ENCODE peak calls at places on chromosome 21, in four cellular contexts. G is thoracic aorta, O is Peyer's patch, C is RWPE1. L is an unnamed sample.
A peak's percentile ranks its signal among the peaks of the same experiment; 100 is the strongest.

GRCh38 chr21:46665566-46665965 is 30.1 kb downstream of the PRMT2 start:
- DNase-seq in C (no peak), O (no peak), G (no peak), L (no peak)

GRCh38 chr21:34077888-34078287 is 4.5 kb downstream of the MRPS6 start:
- DNase-seq in O (no peak), G (no peak), C (no peak), L (no peak)

GRCh38 chr21:19640964-19641363 is 1237.4 kb upstream of the TMPRSS15 start:
- DNase-seq in C (no peak), O (no peak), G (no peak), L (no peak)

GRCh38 chr21:33011462-33011861 is 14.3 kb upstream of the OLIG2 start:
- DNase-seq in O (no peak), C (peak; percentile 91), G (no peak), L (no peak)

GRCh38 chr21:34517491-34518245 is 5.7 kb upstream of the KCNE1 start:
- DNase-seq in C (no peak), O (no peak), G (no peak), L (no peak)

GRCh38 chr21:45541221-45542039 is 810 bp downstream of the SLC19A1 start:
- DNase-seq in O (peak; percentile 91), G (no peak), C (peak; percentile 85), L (peak; percentile 36)

GRCh38 chr21:17758703-17759102 is 60.5 kb downstream of the C21orf91 start:
- DNase-seq in C (no peak), G (no peak), O (no peak), L (no peak)

GRCh38 chr21:25179116-25179515 is 428.2 kb downstream of the MRPL39 start:
- DNase-seq in C (no peak), G (no peak), O (no peak), L (no peak)

GRCh38 chr21:29875873-29876272 is 63.9 kb downstream of the GRIK1 start:
- DNase-seq in C (no peak), G (no peak), O (no peak), L (no peak)

GRCh38 chr21:33947451-33948095 is 32.0 kb upstream of the ATP5PO start:
- DNase-seq in O (peak; percentile 73), G (peak; percentile 76), C (peak; percentile 97), L (no peak)

GRCh38 chr21:41032536-41032935 is 135.4 kb upstream of the BACE2 start:
- DNase-seq in C (peak; percentile 17), G (no peak), O (no peak), L (no peak)

GRCh38 chr21:35046880-35047229 is 2.2 kb downstream of the RUNX1 start:
- DNase-seq in G (no peak), O (no peak), C (no peak), L (no peak)

GRCh38 chr21:31623664-31624063 is 35.8 kb upstream of the SOD1 start:
- DNase-seq in G (no peak), C (no peak), O (no peak), L (no peak)
- TF ChIP-seq CTCF in G (no peak), C (no peak), O (no peak), L (no peak)

GRCh38 chr21:42319368-42319767 is 4.2 kb upstream of the TFF3 start:
- DNase-seq in G (no peak), O (peak; percentile 69), C (no peak), L (no peak)

GRCh38 chr21:42320791-42321190 is 5.6 kb upstream of the TFF3 start:
- DNase-seq in O (no peak), G (no peak), C (no peak), L (no peak)

GRCh38 chr21:42321845-42322244 is 6.6 kb upstream of the TFF3 start:
- DNase-seq in C (no peak), G (no peak), O (no peak), L (no peak)

GRCh38 chr21:42321231-42321630 is 6.0 kb upstream of the TFF3 start:
- DNase-seq in C (no peak), O (no peak), G (no peak), L (no peak)

GRCh38 chr21:42319851-42320602 is 4.8 kb upstream of the TFF3 start:
- DNase-seq in C (no peak), O (peak; percentile 53), G (no peak), L (no peak)
- TF ChIP-seq CTCF in C (no peak), O (no peak), G (no peak), L (no peak)

GRCh38 chr21:31536138-31536537 is 123.4 kb upstream of the SOD1 start:
- DNase-seq in G (no peak), O (no peak), C (no peak), L (no peak)

GRCh38 chr21:31531967-31532366 is 127.5 kb upstream of the SOD1 start:
- DNase-seq in O (no peak), G (no peak), C (no peak), L (no peak)

GRCh38 chr21:31530364-31530763 is 129.1 kb upstream of the SOD1 start:
- DNase-seq in C (no peak), O (no peak), G (no peak), L (no peak)

GRCh38 chr21:31529406-31529805 is 130.1 kb upstream of the SOD1 start:
- DNase-seq in O (no peak), C (no peak), G (no peak), L (no peak)

DNA sequence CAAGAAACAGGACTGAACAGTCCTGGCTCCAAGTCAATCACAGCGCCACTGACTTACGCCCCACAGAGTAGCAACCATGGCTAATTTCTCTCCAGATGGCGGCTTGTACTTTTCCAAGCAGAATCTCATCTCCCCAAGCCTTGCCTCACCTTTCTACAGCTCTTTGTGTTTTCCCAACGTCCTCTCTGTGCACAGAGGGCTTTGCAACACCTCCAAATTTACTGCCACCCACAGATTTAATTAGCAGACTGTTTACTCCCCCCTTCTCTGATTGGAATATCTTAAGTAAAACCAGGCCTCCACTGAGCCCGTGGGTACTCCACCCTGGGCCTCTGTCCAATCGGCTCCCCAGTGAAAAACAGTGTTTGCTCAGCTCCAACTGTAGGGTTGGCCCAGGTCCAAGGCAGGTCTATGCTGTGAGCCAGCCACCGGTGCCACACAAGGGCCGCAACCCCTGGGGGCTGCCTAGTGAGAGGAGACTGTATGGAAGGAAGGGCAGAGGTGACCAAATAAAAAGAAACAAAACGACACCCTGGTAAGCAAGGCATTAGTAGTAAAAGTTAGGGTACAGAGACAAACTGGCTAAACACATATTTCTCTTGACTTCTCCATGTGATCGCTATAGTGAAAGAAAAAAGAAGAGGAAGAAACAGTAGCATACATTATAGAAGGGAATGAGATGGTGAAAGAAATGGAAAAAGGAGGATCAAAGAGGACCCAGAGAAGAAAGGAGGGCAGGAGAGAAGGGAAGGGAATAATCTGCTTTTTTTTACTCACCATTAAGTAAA is 128.4 kb upstream of the SOD1 start:
- DNase-seq in G (no peak), O (no peak), C (no peak), L (no peak)
- TF ChIP-seq CTCF in G (no peak), O (no peak), C (no peak), L (no peak)

DNA sequence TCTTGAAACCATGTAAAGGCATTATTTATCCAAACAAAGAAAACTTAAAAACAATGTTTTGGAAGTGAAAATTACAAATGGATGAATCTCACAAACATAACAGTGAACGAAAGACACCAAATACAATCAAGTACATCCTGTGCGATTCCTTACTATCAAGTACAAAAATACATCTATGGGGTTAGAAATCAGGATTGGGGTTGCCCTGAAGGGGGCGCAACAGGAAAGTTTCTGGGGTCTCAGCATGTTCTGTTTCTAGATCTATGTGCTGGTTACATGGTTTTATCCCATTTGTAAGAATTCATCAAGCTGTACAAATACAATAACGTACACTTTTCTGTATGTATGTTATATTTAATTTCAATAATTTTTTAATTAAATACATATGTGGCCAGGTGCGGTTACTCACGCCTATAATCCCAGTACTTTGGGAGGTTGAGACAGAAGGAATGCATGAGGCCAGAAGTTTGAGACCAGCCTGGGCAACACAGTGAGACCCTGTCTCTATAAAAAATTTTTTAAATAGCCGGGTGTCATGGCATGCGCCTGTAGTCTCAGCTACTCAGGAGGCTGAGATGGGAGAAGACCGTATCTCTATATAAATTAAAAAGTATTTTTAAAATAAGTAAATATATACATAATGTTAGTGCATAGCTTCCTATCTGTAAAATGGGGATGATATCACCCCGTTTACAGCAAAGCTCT is 121.5 kb upstream of the SOD1 start:
- DNase-seq in G (no peak), O (no peak), C (no peak), L (peak; percentile 34)
- TF ChIP-seq CTCF in G (no peak), O (no peak), C (no peak), L (peak; percentile 57)

GRCh38 chr21:36587388-36587787 is 107.5 kb upstream of the CLDN14 start:
- DNase-seq in G (no peak), O (no peak), C (peak; percentile 69), L (no peak)

GRCh38 chr21:36589352-36589971 is 109.5 kb upstream of the SIM2 start:
- DNase-seq in C (peak; percentile 5), O (no peak), G (no peak), L (no peak)

GRCh38 chr21:36583591-36583990 is 103.7 kb upstream of the CLDN14 start:
- DNase-seq in G (no peak), C (no peak), O (no peak), L (no peak)

GRCh38 chr21:36579898-36580297 is 100.0 kb upstream of the CLDN14 start:
- DNase-seq in G (no peak), O (no peak), C (no peak), L (no peak)

GRCh38 chr21:36584980-36585940 is 105.3 kb upstream of the CLDN14 start:
- DNase-seq in G (no peak), O (no peak), C (no peak), L (no peak)
- TF ChIP-seq CTCF in G (no peak), O (no peak), C (no peak), L (no peak)

GRCh38 chr21:27700974-27701614 is 734.2 kb upstream of the ADAMTS5 start:
- DNase-seq in G (peak; percentile 17), C (peak; percentile 36), O (peak; percentile 77), L (peak; percentile 84)
- TF ChIP-seq CTCF in G (peak; percentile 81), C (peak; percentile 71), O (peak; percentile 51), L (peak; percentile 84)

GRCh38 chr21:16085436-16085835 is 355.7 kb downstream of the USP25 start:
- DNase-seq in G (no peak), O (no peak), C (no peak), L (no peak)

GRCh38 chr21:16082038-16082816 is 352.4 kb downstream of the USP25 start:
- DNase-seq in O (no peak), C (no peak), G (no peak), L (no peak)

GRCh38 chr21:16086936-16087335 is 357.2 kb downstream of the USP25 start:
- DNase-seq in G (no peak), C (no peak), O (no peak), L (no peak)

GRCh38 chr21:16086121-16086520 is 356.3 kb downstream of the USP25 start:
- DNase-seq in C (no peak), O (no peak), G (no peak), L (no peak)

GRCh38 chr21:16084776-16085364 is 355.1 kb downstream of the USP25 start:
- DNase-seq in C (no peak), G (peak; percentile 16), O (no peak), L (no peak)
- TF ChIP-seq CTCF in C (no peak), G (no peak), O (no peak), L (no peak)

DNA sequence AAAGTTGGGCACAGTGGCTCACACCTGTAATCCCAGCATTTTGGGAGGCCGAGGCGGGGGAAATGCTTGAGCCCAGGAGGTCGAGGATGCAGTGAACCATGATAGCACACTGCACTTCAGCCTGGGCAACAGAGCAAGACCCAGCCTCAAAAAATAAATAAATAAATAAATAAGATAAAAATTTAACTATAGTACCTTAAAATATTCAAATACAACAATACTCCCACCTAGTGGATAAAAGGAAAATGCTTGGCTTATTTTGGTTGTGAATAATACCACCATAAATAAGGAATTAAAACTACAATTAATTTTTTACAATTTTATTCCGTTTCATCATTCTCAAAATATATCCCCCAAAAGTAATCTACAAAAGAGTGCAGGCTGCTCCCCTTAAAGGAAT is 8.1 kb downstream of the PSMG1 start:
- DNase-seq in G (no peak), O (no peak), C (no peak), L (no peak)
- TF ChIP-seq CTCF in G (peak; percentile 65), O (peak; percentile 65), C (no peak), L (peak; percentile 74)

L was measured in glutamatergic neuron.